ENCODE peak calls at places on chromosome 17, in nine cellular contexts. B, M, I, N, U, E, C, O and G are unnamed samples.
A peak's percentile ranks its signal among the peaks of the same experiment; 100 is the strongest.

GRCh38 chr17:49859991-49860953 is 12.4 kb upstream of the TAC4 start:
- DNase-seq in B (no peak), M (no peak), I (peak; percentile 28), N (no peak), U (peak; percentile 38), E (peak; percentile 31), C (no peak), O (no peak), G (no peak)

GRCh38 chr17:1379930-1380313 is 20.1 kb downstream of the YWHAE start:
- DNase-seq in B (no peak), M (no peak), I (no peak), N (no peak), U (no peak), E (no peak), C (no peak), O (no peak), G (no peak)

GRCh38 chr17:51670899-51671298 is 410.6 kb downstream of the UTP18 start:
- DNase-seq in B (no peak), M (no peak), I (no peak), N (no peak), U (no peak), E (no peak), C (no peak), O (no peak), G (no peak)

GRCh38 chr17:64234961-64235360 is 28.1 kb downstream of the TEX2 start:
- DNase-seq in B (no peak), M (no peak), I (no peak), N (no peak), U (no peak), E (no peak), C (no peak), O (no peak), G (no peak)

GRCh38 chr17:78497115-78497540 is 80.1 kb downstream of the DNAH17 start:
- DNase-seq in B (peak; percentile 85), M (peak; percentile 62), I (peak; percentile 91), N (peak; percentile 62), U (peak; percentile 87), E (peak; percentile 94), C (peak; percentile 54), O (peak; percentile 80), G (peak; percentile 73)

GRCh38 chr17:80817321-80817845 is 174.3 kb upstream of the CHMP6 start:
- DNase-seq in B (no peak), M (no peak), I (no peak), N (no peak), U (no peak), E (no peak), C (no peak), O (no peak), G (no peak)

GRCh38 chr17:9346296-9346926 is 229.2 kb downstream of the STX8 start:
- DNase-seq in B (peak; percentile 76), M (no peak), I (no peak), N (no peak), U (no peak), E (no peak), C (no peak), O (no peak), G (peak; percentile 54)

GRCh38 chr17:50564916-50565315 is 4.4 kb downstream of the CACNA1G start:
- DNase-seq in B (peak; percentile 86), M (peak; percentile 66), I (no peak), N (peak; percentile 73), U (no peak), E (peak; percentile 47), C (peak; percentile 84), O (peak; percentile 68), G (peak; percentile 36)

GRCh38 chr17:52789829-52790228 is 631.3 kb upstream of the CA10 start:
- DNase-seq in B (peak; percentile 28), M (no peak), I (no peak), N (no peak), U (no peak), E (no peak), C (no peak), O (no peak), G (no peak)

GRCh38 chr17:29138184-29138955 is 41.8 kb downstream of the MYO18A start:
- DNase-seq in B (no peak), M (no peak), I (peak; percentile 57), N (no peak), U (no peak), E (no peak), C (no peak), O (no peak), G (no peak)

GRCh38 chr17:72336026-72336803 is 215.4 kb downstream of the SOX9 start:
- DNase-seq in B (no peak), M (no peak), I (no peak), N (no peak), U (peak; percentile 65), E (no peak), C (no peak), O (no peak), G (no peak)

GRCh38 chr17:28407130-28407973 is 1.3 kb upstream of the SLC46A1 start:
- DNase-seq in B (no peak), M (no peak), I (no peak), N (no peak), U (peak; percentile 27), E (no peak), C (no peak), O (no peak), G (no peak)

GRCh38 chr17:35001549-35001948 is 21.2 kb downstream of the LIG3 start:
- DNase-seq in B (no peak), M (no peak), I (peak; percentile 25), N (no peak), U (no peak), E (no peak), C (no peak), O (no peak), G (no peak)

GRCh38 chr17:47650525-47651522 is 1.1 kb downstream of the KPNB1 start:
- DNase-seq in B (peak; percentile 99), M (peak; percentile 83), I (peak; percentile 99), N (peak; percentile 97), U (peak; percentile 99), E (peak; percentile 99), C (peak; percentile 95), O (peak; percentile 98), G (peak; percentile 90)

GRCh38 chr17:9217151-9218067 is 196.1 kb downstream of the NTN1 start:
- DNase-seq in B (peak; percentile 65), M (no peak), I (no peak), N (no peak), U (no peak), E (no peak), C (no peak), O (no peak), G (peak; percentile 43)

GRCh38 chr17:20059728-20060188 is 50.6 kb downstream of the SPECC1 start:
- DNase-seq in B (peak; percentile 11), M (no peak), I (peak; percentile 88), N (no peak), U (no peak), E (peak; percentile 93), C (no peak), O (no peak), G (no peak)

GRCh38 chr17:2594657-2595085 is 1.2 kb downstream of the PAFAH1B1 start:
- DNase-seq in B (peak; percentile 11), M (no peak), I (no peak), N (no peak), U (no peak), E (peak; percentile 19), C (no peak), O (no peak), G (no peak)
- H3K27ac ChIP-seq in B (peak overlapping the region; percentile 98), M (peak overlapping the region; percentile 100), I (peak overlapping the region; percentile 90), N (peak overlapping the region; percentile 100), U (peak overlapping the region; percentile 99), E (peak overlapping the region; percentile 98), C (peak overlapping the region; percentile 94), O (peak overlapping the region; percentile 95), G (peak overlapping the region; percentile 99)

GRCh38 chr17:4365103-4365627 is 1.3 kb downstream of the UBE2G1 start:
- DNase-seq in B (peak; percentile 95), M (peak; percentile 84), I (peak; percentile 86), N (peak; percentile 92), U (peak; percentile 92), E (peak; percentile 97), C (peak; percentile 90), O (peak; percentile 95), G (peak; percentile 83)

GRCh38 chr17:4365628-4366311 is 705 bp downstream of the UBE2G1 start:
- DNase-seq in B (peak; percentile 20), M (no peak), I (no peak), N (peak; percentile 46), U (peak; percentile 80), E (peak; percentile 35), C (peak; percentile 67), O (peak; percentile 47), G (no peak)

GRCh38 chr17:4358154-4358553 is 8.3 kb downstream of the UBE2G1 start:
- DNase-seq in B (no peak), M (no peak), I (no peak), N (no peak), U (no peak), E (no peak), C (no peak), O (no peak), G (no peak)

GRCh38 chr17:4364622-4365041 is 1.8 kb downstream of the UBE2G1 start:
- DNase-seq in B (no peak), M (no peak), I (no peak), N (no peak), U (no peak), E (no peak), C (peak; percentile 29), O (no peak), G (no peak)

GRCh38 chr17:4362141-4362540 is 4.3 kb downstream of the UBE2G1 start:
- DNase-seq in B (peak; percentile 6), M (no peak), I (peak; percentile 10), N (no peak), U (no peak), E (peak; percentile 44), C (no peak), O (no peak), G (no peak)
- TF ChIP-seq CTCF in B (no peak), M (no peak), I (peak; percentile 39), N (no peak), U (no peak), E (peak; percentile 42), C (no peak), O (no peak), G (peak; percentile 17)

GRCh38 chr17:41528959-41529353 is 848 bp upstream of the KRT19 start:
- DNase-seq in B (no peak), M (no peak), I (no peak), N (no peak), U (peak; percentile 68), E (no peak), C (no peak), O (no peak), G (no peak)
- H3K4me3 ChIP-seq in B (no peak overlapping the region), M (peak overlapping the region; percentile 50), I (peak overlapping the region; percentile 90), N (no peak overlapping the region), U (no peak overlapping the region), E (no peak overlapping the region), C (no peak overlapping the region), O (no peak overlapping the region), G (no peak overlapping the region)

DNA sequence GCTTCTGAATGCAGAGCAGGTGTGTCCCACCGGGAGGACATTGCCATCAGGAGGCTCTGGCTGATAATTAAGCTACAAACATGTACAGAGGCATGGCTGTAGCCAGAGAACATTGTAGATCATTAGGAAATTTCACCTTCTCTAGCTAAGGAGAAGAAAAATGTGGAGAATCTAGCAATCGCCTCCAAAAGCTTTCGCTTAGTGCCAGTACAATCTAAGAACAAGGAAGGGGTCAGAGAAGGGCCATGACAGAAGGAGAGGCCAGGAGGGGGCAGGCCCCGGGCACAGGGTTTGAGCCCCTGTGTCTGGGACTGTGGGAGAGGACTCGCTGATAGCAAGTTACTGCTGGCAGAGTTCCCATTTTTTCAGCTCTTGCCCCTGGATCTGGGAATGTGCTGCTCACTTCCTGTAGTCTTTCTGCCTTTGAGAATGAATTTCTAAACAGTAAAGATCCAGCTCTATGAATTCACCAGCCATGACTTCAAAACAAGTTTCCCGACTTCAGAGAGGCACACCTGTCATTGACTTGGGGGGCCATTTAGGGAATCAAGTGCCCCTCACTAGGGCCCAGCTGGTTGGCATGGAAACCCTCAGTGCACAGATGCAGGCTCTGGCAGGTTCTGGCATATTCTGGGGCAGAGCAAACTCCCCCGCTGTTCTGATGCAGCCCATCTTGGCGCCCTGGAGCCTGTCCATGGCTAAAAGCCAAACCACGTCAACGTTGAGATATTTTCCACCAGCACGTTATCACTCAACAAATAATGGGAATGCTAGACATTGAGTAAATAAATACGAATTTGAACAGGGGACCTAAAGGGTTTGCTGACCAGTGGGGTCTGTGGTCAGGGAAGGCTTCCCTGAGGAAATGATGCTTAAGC is 59.5 kb upstream of the CACNG4 start:
- DNase-seq in B (peak; percentile 92), M (no peak), I (peak; percentile 87), N (no peak), U (no peak), E (peak; percentile 86), C (peak; percentile 52), O (peak; percentile 37), G (peak; percentile 71)
- H3K27ac ChIP-seq in B (peak overlapping the region; percentile 7), M (peak overlapping the region; percentile 38), I (peak overlapping the region; percentile 28), N (no peak overlapping the region), U (no peak overlapping the region), E (peak overlapping the region; percentile 81), C (peak overlapping the region; percentile 28), O (no peak overlapping the region), G (peak overlapping the region; percentile 83)